ENCODE peak calls at places on chromosome 19, in seven cellular contexts. K is stimulated activated CD4-positive, alpha-beta T cell treated with anti-CD3 and anti-CD28 coated beads, TNF-alpha, amount 100 ng/mL, for 4 hours; F is stimulated activated CD8-positive, alpha-beta memory T cell treated with anti-CD3 and anti-CD28 coated beads, Interleukin-4, amount 100 ng/mL, for 24 hours; N is IMR-90; D is nucleus accumbens; X is NCI-H2227 treated with DMSO at 0.1 percent for 48 hours; S is heart right ventricle. A is an unnamed sample.
A peak's percentile ranks its signal among the peaks of the same experiment; 100 is the strongest.

GRCh38 chr19:17755533-17755885 is 4.2 kb downstream of the FCHO1 start:
- DNase-seq in K (no peak), F (no peak), N (no peak), D (no peak), X (no peak), S (no peak), A (no peak)

GRCh38 chr19:49800771-49801170 is 12.3 kb downstream of the FUZ start:
- DNase-seq in K (no peak), F (no peak), N (no peak), D (no peak), X (no peak), S (no peak), A (no peak)

GRCh38 chr19:51654783-51655182 is 8.2 kb upstream of the SIGLEC14 start:
- DNase-seq in K (no peak), F (no peak), N (no peak), D (no peak), X (no peak), S (no peak), A (no peak)

GRCh38 chr19:1768248-1768647 is 14.9 kb downstream of the ONECUT3 start:
- DNase-seq in K (no peak), F (no peak), N (no peak), D (no peak), X (no peak), S (no peak), A (no peak)

GRCh38 chr19:15330801-15331418 is 1.4 kb downstream of the BRD4 start:
- DNase-seq in K (no peak), F (no peak), N (peak; percentile 89), D (no peak), X (no peak), S (no peak), A (no peak)

GRCh38 chr19:17137417-17137816 is 61.8 kb downstream of the MYO9B start:
- DNase-seq in K (no peak), F (no peak), N (no peak), D (no peak), X (no peak), S (peak; percentile 46), A (no peak)

GRCh38 chr19:31378404-31378803 is 29.2 kb upstream of the TSHZ3 start:
- DNase-seq in K (no peak), F (no peak), N (peak; percentile 95), D (no peak), X (no peak), S (peak; percentile 47), A (no peak)

GRCh38 chr19:10855879-10856522 is 7.8 kb downstream of the C19orf38 start:
- DNase-seq in K (no peak), F (no peak), N (no peak), D (no peak), X (no peak), S (no peak), A (no peak)

GRCh38 chr19:32691952-32692726 is 518 bp downstream of the NUDT19 start:
- DNase-seq in K (peak; percentile 36), F (peak; percentile 36), N (peak; percentile 69), D (no peak), X (peak; percentile 90), S (peak; percentile 66), A (peak; percentile 43)

GRCh38 chr19:28526042-28526441 is 686.9 kb downstream of the UQCRFS1 start:
- DNase-seq in K (no peak), F (no peak), N (no peak), D (no peak), X (no peak), S (no peak), A (no peak)

GRCh38 chr19:3365447-3366103 is 808 bp upstream of the NFIC start:
- DNase-seq in K (no peak), F (no peak), N (peak; percentile 66), D (no peak), X (peak; percentile 8), S (peak; percentile 74), A (no peak)

GRCh38 chr19:14603990-14604387 is 21.1 kb downstream of the CLEC17A start:
- DNase-seq in K (no peak), F (no peak), N (no peak), D (no peak), X (no peak), S (no peak), A (peak; percentile 60)

GRCh38 chr19:7288131-7288530 is 6.1 kb downstream of the INSR start:
- DNase-seq in K (no peak), F (no peak), N (no peak), D (no peak), X (no peak), S (no peak), A (no peak)

GRCh38 chr19:18939922-18940775 is 868 bp downstream of the HOMER3 start:
- DNase-seq in K (no peak), F (no peak), N (peak; percentile 46), D (no peak), X (no peak), S (peak; percentile 62), A (no peak)

GRCh38 chr19:32889137-32889934 is 19.8 kb upstream of the SLC7A9 start:
- DNase-seq in K (no peak), F (no peak), N (no peak), D (no peak), X (no peak), S (no peak), A (no peak)

GRCh38 chr19:1213391-1214286 is 8.1 kb downstream of the STK11 start:
- DNase-seq in K (no peak), F (no peak), N (peak; percentile 58), D (no peak), X (no peak), S (peak; percentile 68), A (no peak)

GRCh38 chr19:16337809-16338469 is 13.3 kb downstream of the KLF2 start:
- DNase-seq in K (no peak), F (no peak), N (no peak), D (no peak), X (no peak), S (no peak), A (no peak)

GRCh38 chr19:10817291-10818038 is 18.5 kb downstream of the TMED1 start:
- DNase-seq in K (no peak), F (no peak), N (peak; percentile 98), D (no peak), X (no peak), S (peak; percentile 49), A (no peak)

GRCh38 chr19:55041627-55042343 is 3.7 kb upstream of the GP6 start:
- DNase-seq in K (no peak), F (no peak), N (no peak), D (no peak), X (no peak), S (no peak), A (no peak)

GRCh38 chr19:47663435-47663910 is 49.7 kb upstream of the EHD2 start:
- DNase-seq in K (no peak), F (no peak), N (peak; percentile 96), D (no peak), X (no peak), S (no peak), A (no peak)

GRCh38 chr19:35882074-35882832 is 13.9 kb downstream of the APLP1 start:
- DNase-seq in K (no peak), F (no peak), N (peak; percentile 81), D (no peak), X (peak; percentile 99), S (peak; percentile 67), A (no peak)

GRCh38 chr19:23787106-23787505 is 28.4 kb upstream of the ZNF681 start:
- DNase-seq in K (no peak), F (no peak), N (peak; percentile 1), D (no peak), X (no peak), S (no peak), A (no peak)

GRCh38 chr19:10686661-10687517 is 14.3 kb upstream of the QTRT1 start:
- DNase-seq in K (no peak), F (no peak), N (peak; percentile 28), D (no peak), X (no peak), S (peak; percentile 51), A (no peak)

GRCh38 chr19:41795031-41795461 is 1.3 kb upstream of the CEACAM3 start:
- DNase-seq in K (peak; percentile 11), F (peak; percentile 40), N (peak; percentile 16), D (no peak), X (peak; percentile 67), S (peak; percentile 18), A (no peak)

GRCh38 chr19:15173746-15174404 is 26.9 kb downstream of the NOTCH3 start:
- DNase-seq in K (no peak), F (no peak), N (no peak), D (no peak), X (no peak), S (no peak), A (no peak)

GRCh38 chr19:45790942-45791341 is 1.7 kb downstream of the DMWD start:
- DNase-seq in K (no peak), F (no peak), N (no peak), D (no peak), X (no peak), S (peak; percentile 27), A (no peak)

GRCh38 chr19:41928221-41928683 is at the start of gene ERFL:
- DNase-seq in K (no peak), F (no peak), N (no peak), D (no peak), X (no peak), S (no peak), A (no peak)

GRCh38 chr19:3184847-3185481 is 766 bp upstream of the NCLN start:
- DNase-seq in K (peak; percentile 52), F (peak; percentile 52), N (no peak), D (peak; percentile 46), X (peak; percentile 92), S (no peak), A (no peak)

GRCh38 chr19:45558399-45558878 is 26.2 kb downstream of the OPA3 start:
- DNase-seq in K (peak; percentile 11), F (peak; percentile 31), N (peak; percentile 33), D (no peak), X (peak; percentile 18), S (peak; percentile 29), A (peak; percentile 78)

GRCh38 chr19:46955114-46955812 is 64.4 kb upstream of the NPAS1 start:
- DNase-seq in K (no peak), F (no peak), N (peak; percentile 52), D (no peak), X (no peak), S (no peak), A (no peak)

GRCh38 chr19:28534740-28535351 is 678.1 kb downstream of the UQCRFS1 start:
- DNase-seq in K (no peak), F (no peak), N (no peak), D (no peak), X (no peak), S (no peak), A (no peak)

GRCh38 chr19:44718441-44719261 is 19.7 kb downstream of the CEACAM16 start:
- DNase-seq in K (no peak), F (no peak), N (peak; percentile 56), D (no peak), X (peak; percentile 6), S (peak; percentile 89), A (no peak)

GRCh38 chr19:46426506-46427162 is 2.1 kb downstream of the PNMA8C start:
- DNase-seq in K (no peak), F (peak; percentile 42), N (peak; percentile 68), D (peak; percentile 29), X (peak; percentile 66), S (peak; percentile 59), A (no peak)

GRCh38 chr19:8631425-8631819 is 989 bp downstream of the NFILZ start:
- DNase-seq in K (no peak), F (no peak), N (peak; percentile 36), D (no peak), X (no peak), S (no peak), A (no peak)

GRCh38 chr19:35784401-35785086 is 9.2 kb downstream of the ARHGAP33 start:
- DNase-seq in K (no peak), F (no peak), N (no peak), D (no peak), X (no peak), S (no peak), A (no peak)

A was measured in GM19239.